ENCODE peak calls at places on chromosomes 4 and X, in six cellular contexts. V is hepatocyte, U is HFF-Myc, X is left lung, F is heart right ventricle, K is testis. B is an unnamed sample.

GRCh38 chr4:112752510-112752909 is 115.6 kb downstream of the LARP7 start:
- DNase-seq in V (no peak), F (no peak), X (no peak), K (no peak), U (no peak), B (no peak)

GRCh38 chr4:69907151-69907550 is 23.7 kb upstream of the CSN1S1 start:
- DNase-seq in F (no peak), V (no peak), U (no peak), K (no peak), X (no peak), B (peak)

GRCh38 chr4:184510431-184510830 is 36.1 kb upstream of the IRF2 start:
- DNase-seq in U (no peak), K (no peak), F (no peak), V (no peak), X (no peak), B (no peak)

GRCh38 chrX:44306336-44306735 is 37.1 kb downstream of the EFHC2 start:
- DNase-seq in X (no peak), K (no peak), V (peak), F (no peak), U (peak), B (peak)

GRCh38 chr4:122412547-122412946 is 33.7 kb downstream of the ADAD1 start:
- DNase-seq in K (no peak), X (no peak), U (no peak), F (no peak), V (no peak), B (no peak)

GRCh38 chrX:140502491-140503229 is 2.2 kb downstream of the SOX3 start:
- DNase-seq in U (no peak), K (no peak), F (no peak), V (no peak), X (no peak), B (no peak)

GRCh38 chrX:338836-339400 is 20.3 kb upstream of the GTPBP6 start:
- DNase-seq in F (no peak), V (no peak), U (no peak), K (no peak), X (peak), B (no peak)

GRCh38 chr4:26912069-26912468 is 51.4 kb downstream of the STIM2 start:
- DNase-seq in V (no peak), K (no peak), U (no peak), X (no peak), F (no peak), B (no peak)

GRCh38 chr4:48778431-48779094 is 1.5 kb downstream of the FRYL start:
- DNase-seq in X (no peak), U (no peak), K (no peak), F (no peak), V (no peak), B (peak)

GRCh38 chrX:39253551-39253950 is 452.3 kb downstream of the MID1IP1 start:
- DNase-seq in X (no peak), U (no peak), K (no peak), V (no peak), F (no peak), B (peak)

GRCh38 chr4:148043990-148044645 is 312.2 kb downstream of the ARHGAP10 start:
- DNase-seq in K (no peak), U (no peak), V (no peak), X (no peak), F (peak), B (no peak)

GRCh38 chr4:168304744-168305459 is 13.7 kb downstream of the DDX60 start:
- DNase-seq in U (peak), X (no peak), F (no peak), K (no peak), V (no peak), B (peak)

GRCh38 chrX:16096131-16096530 is 27.2 kb upstream of the GRPR start:
- DNase-seq in F (no peak), U (no peak), X (no peak), V (no peak), K (no peak), B (no peak)

GRCh38 chr4:86685401-86685800 is 91.3 kb downstream of the PTPN13 start:
- DNase-seq in U (no peak), V (peak), K (no peak), X (no peak), F (no peak), B (peak)

GRCh38 chr4:145069361-145069760 is 28.6 kb downstream of the ANAPC10 start:
- DNase-seq in F (no peak), X (no peak), U (no peak), K (no peak), V (no peak), B (peak)

GRCh38 chr4:1830642-1831228 is 25.2 kb downstream of the LETM1 start:
- DNase-seq in V (no peak), U (no peak), X (no peak), K (no peak), F (no peak), B (no peak)

GRCh38 chr4:83757121-83757621 is 221.3 kb downstream of the GPAT3 start:
- DNase-seq in F (no peak), U (no peak), X (no peak), K (no peak), V (peak), B (peak)

GRCh38 chrX:68462197-68462596 is 28.9 kb upstream of the OPHN1 start:
- DNase-seq in K (no peak), V (peak), F (no peak), U (no peak), X (no peak), B (peak)

GRCh38 chrX:153433781-153434285 is 12.0 kb downstream of the TREX2 start:
- DNase-seq in F (no peak), U (no peak), V (no peak), X (peak), K (no peak), B (no peak)

GRCh38 chrX:24767557-24767956 is 73.8 kb downstream of the POLA1 start:
- DNase-seq in U (no peak), K (no peak), X (no peak), V (no peak), F (no peak), B (peak)

GRCh38 chr4:150493846-150494245 is 88.1 kb upstream of the MAB21L2 start:
- DNase-seq in K (no peak), U (no peak), X (no peak), F (no peak), V (no peak), B (peak)

GRCh38 chr4:101066586-101066985 is 280.7 kb downstream of the PPP3CA start:
- DNase-seq in X (no peak), V (no peak), F (no peak), U (no peak), K (no peak), B (no peak)

GRCh38 chr4:61911313-61911756 is 711.2 kb downstream of the ADGRL3 start:
- DNase-seq in K (no peak), F (no peak), V (no peak), U (no peak), X (no peak), B (no peak)

GRCh38 chr4:59728496-59728895 is 1471.6 kb upstream of the ADGRL3 start:
- DNase-seq in U (no peak), F (no peak), K (no peak), V (no peak), X (no peak), B (no peak)

GRCh38 chrX:1153940-1154339 is 58.5 kb downstream of the CRLF2 start:
- DNase-seq in U (peak), V (no peak), K (no peak), F (no peak), X (no peak), B (no peak)

GRCh38 chr4:152535236-152535902 is 523 bp downstream of the FBXW7 start:
- DNase-seq in K (no peak), X (peak), U (no peak), V (peak), F (peak), B (no peak)

GRCh38 chr4:25654971-25655963 is at the start of gene SLC34A2:
- DNase-seq in U (no peak), F (no peak), K (peak), X (peak), V (peak), B (no peak)

GRCh38 chrX:39752820-39753219 is 344.9 kb downstream of the BCOR start:
- DNase-seq in X (no peak), K (peak), V (peak), U (no peak), F (no peak), B (peak)

GRCh38 chrX:111008126-111008525 is 87.9 kb upstream of the PAK3 start:
- DNase-seq in F (no peak), X (no peak), U (no peak), V (no peak), K (no peak), B (no peak)

GRCh38 chrX:150032742-150033141 is 94.5 kb upstream of the EOLA2 start:
- DNase-seq in F (no peak), V (peak), U (peak), X (no peak), K (no peak), B (peak)

GRCh38 chr4:156512622-156513021 is 459.0 kb downstream of the PDGFC start:
- DNase-seq in V (peak), K (no peak), F (no peak), X (no peak), U (no peak), B (peak)

GRCh38 chr4:121675715-121676114 is 21.1 kb downstream of the ANXA5 start:
- DNase-seq in X (no peak), U (no peak), V (peak), F (no peak), K (no peak), B (no peak)

GRCh38 chr4:181350578-181351420 is 892.4 kb upstream of the TENM3 start:
- DNase-seq in F (no peak), X (no peak), K (no peak), U (no peak), V (no peak), B (no peak)

GRCh38 chr4:39569209-39569608 is 42.0 kb upstream of the UGDH start:
- DNase-seq in V (no peak), U (no peak), K (no peak), X (no peak), F (no peak), B (no peak)
- H3K4me3 ChIP-seq in V (no peak), U (no peak), K (no peak), X (no peak), F (no peak), B (no peak)

GRCh38 chrX:129965166-129965565 is 17.3 kb upstream of the BCORL1 start:
- DNase-seq in F (no peak), X (no peak), K (no peak), U (no peak), V (no peak), B (no peak)
- TF ChIP-seq CTCF in F (no peak), X (no peak), K (no peak), U (no peak), V (no peak), B (no peak)

GRCh38 chr4:38620527-38620926 is 43.5 kb upstream of the KLF3 start:
- DNase-seq in X (no peak), F (no peak), U (no peak), V (no peak), K (no peak), B (no peak)

GRCh38 chr4:38620025-38620424 is 44.0 kb upstream of the KLF3 start:
- DNase-seq in X (no peak), K (no peak), F (no peak), U (no peak), V (no peak), B (no peak)

GRCh38 chr4:38621831-38622230 is 42.2 kb upstream of the KLF3 start:
- DNase-seq in K (no peak), V (no peak), U (no peak), X (no peak), F (no peak), B (no peak)

GRCh38 chr4:38623260-38623659 is 40.7 kb upstream of the KLF3 start:
- DNase-seq in F (no peak), V (no peak), K (no peak), U (no peak), X (no peak), B (no peak)

DNA sequence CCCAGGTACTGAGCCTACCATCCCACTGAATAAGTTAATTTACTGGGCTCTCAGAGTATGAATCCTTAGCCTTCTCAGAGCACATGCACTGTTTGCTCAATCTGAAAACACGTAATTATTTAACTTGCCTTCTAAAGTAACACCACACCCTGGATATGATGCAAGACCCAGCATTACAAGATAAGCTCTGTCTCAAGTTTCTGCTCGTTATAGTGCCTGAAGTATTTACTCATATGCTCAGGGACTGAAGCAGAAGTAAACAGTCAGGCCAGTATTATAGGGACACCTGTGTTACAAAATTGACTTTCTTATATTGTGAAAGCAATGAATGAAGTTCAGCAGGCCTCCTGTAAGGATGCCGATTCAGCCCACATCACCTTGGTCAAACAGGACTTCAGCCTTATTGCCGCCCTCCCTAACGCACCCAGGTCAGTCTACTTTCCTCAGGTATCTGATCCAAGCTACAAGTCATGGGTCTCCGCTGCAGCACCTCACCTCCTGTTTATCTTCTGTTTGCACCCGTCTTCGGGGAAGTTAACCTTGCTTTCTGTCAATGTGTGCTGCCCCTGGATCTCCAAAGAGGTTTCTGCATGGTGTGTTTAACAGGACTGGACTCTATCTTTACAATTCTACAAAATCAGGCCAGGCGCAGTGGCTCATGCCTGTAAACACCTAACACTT is 42.9 kb upstream of the KLF3 start:
- DNase-seq in X (no peak), F (no peak), V (peak), U (no peak), K (peak), B (peak)
- H3K4me3 ChIP-seq in X (no peak), F (no peak), V (no peak), U (no peak), K (no peak), B (no peak)

GRCh38 chr4:105473340-105474109 is at the start of gene PPA2:
- DNase-seq in K (peak), U (peak), V (peak), F (peak), X (peak), B (peak)
- TF ChIP-seq CTCF in K (peak), U (no peak), V (no peak), F (no peak), X (no peak), B (no peak)